ENCODE peak calls at places on chromosomes 3 and 15, in nine cellular contexts. R, T, Q, V, J, G, F, L and N are unnamed samples.

GRCh38 chr3:193744048-193744821 is 151.2 kb downstream of the OPA1 start:
- DNase-seq in G (no peak), F (no peak), L (peak; percentile 36), J (no peak), Q (no peak), T (no peak), R (no peak), V (no peak), N (no peak)

GRCh38 chr3:137066092-137066491 is 108.3 kb downstream of the IL20RB start:
- DNase-seq in G (no peak), L (no peak), V (no peak), F (no peak), J (no peak), T (no peak), R (no peak), Q (no peak), N (no peak)

GRCh38 chr15:69743091-69743490 is 290.5 kb downstream of the RPLP1 start:
- DNase-seq in G (no peak), R (no peak), V (no peak), L (no peak), Q (no peak), T (no peak), F (no peak), J (no peak), N (no peak)

GRCh38 chr3:86921981-86922680 is 68.8 kb downstream of the VGLL3 start:
- DNase-seq in L (peak; percentile 34), T (no peak), V (no peak), R (no peak), J (no peak), G (no peak), Q (no peak), F (no peak), N (no peak)

GRCh38 chr3:44047796-44048195 is 193.9 kb upstream of the TOPAZ1 start:
- DNase-seq in F (no peak), T (no peak), J (no peak), L (no peak), Q (no peak), V (no peak), G (no peak), R (no peak), N (no peak)

GRCh38 chr3:63726656-63727055 is 74.2 kb downstream of the SNTN start:
- DNase-seq in R (no peak), T (no peak), Q (no peak), F (no peak), V (no peak), L (peak; percentile 40), G (no peak), J (no peak), N (no peak)

GRCh38 chr15:60966316-60966715 is 262.8 kb downstream of the RORA start:
- DNase-seq in G (no peak), R (no peak), L (peak; percentile 57), Q (no peak), V (peak; percentile 54), F (no peak), J (no peak), T (no peak), N (no peak)

GRCh38 chr3:32500225-32500624 is 2.4 kb downstream of the CMTM6 start:
- DNase-seq in V (peak; percentile 23), R (no peak), J (no peak), T (no peak), G (no peak), F (no peak), L (no peak), Q (no peak), N (no peak)

GRCh38 chr3:186775999-186776398 is 7.4 kb upstream of the EIF4A2 start:
- DNase-seq in J (no peak), Q (no peak), G (no peak), L (peak; percentile 48), R (no peak), T (no peak), F (no peak), V (no peak), N (no peak)